ENCODE peak calls at places on chromosomes 12 and 14, in six cellular contexts. A, M, B, L, U and V are unnamed samples.

GRCh38 chr14:63467440-63468072 is 75.6 kb downstream of the PPP2R5E start:
- DNase-seq in A (no peak), M (no peak), B (no peak), L (no peak), U (no peak), V (no peak)

GRCh38 chr12:119804011-119804641 is 73.0 kb downstream of the CIT start:
- DNase-seq in A (no peak), M (peak; percentile 51), B (peak; percentile 48), L (peak; percentile 49), U (peak; percentile 90), V (peak; percentile 80)

GRCh38 chr14:92586001-92586947 is 72.7 kb downstream of the RIN3 start:
- DNase-seq in A (peak; percentile 68), M (no peak), B (no peak), L (no peak), U (peak; percentile 52), V (no peak)

GRCh38 chr14:93073833-93074769 is 41.6 kb downstream of the ITPK1 start:
- DNase-seq in A (no peak), M (no peak), B (no peak), L (no peak), U (no peak), V (no peak)

GRCh38 chr14:49863483-49864262 is 11.1 kb upstream of the NEMF start:
- DNase-seq in A (peak; percentile 21), M (peak; percentile 47), B (no peak), L (peak; percentile 37), U (peak; percentile 21), V (no peak)

GRCh38 chr12:71045781-71046180 is 112.0 kb downstream of the TSPAN8 start:
- DNase-seq in A (no peak), M (no peak), B (no peak), L (peak; percentile 44), U (no peak), V (no peak)

GRCh38 chr12:25253371-25254068 is 2.8 kb upstream of the KRAS start:
- DNase-seq in A (no peak), M (no peak), B (no peak), L (no peak), U (no peak), V (no peak)

GRCh38 chr14:31326111-31326510 is 94.2 kb downstream of the HEATR5A start:
- DNase-seq in A (peak; percentile 7), M (peak; percentile 54), B (no peak), L (no peak), U (no peak), V (no peak)

GRCh38 chr12:51887476-51888315 is at the start of gene ANKRD33:
- DNase-seq in A (no peak), M (peak; percentile 97), B (no peak), L (peak; percentile 52), U (peak; percentile 86), V (no peak)

GRCh38 chr12:121626853-121627623 is 708 bp downstream of the ORAI1 start:
- DNase-seq in A (peak; percentile 78), M (peak; percentile 54), B (no peak), L (peak; percentile 61), U (peak; percentile 78), V (peak; percentile 91)

GRCh38 chr14:70188608-70189540 is at the start of gene SLC8A3:
- DNase-seq in A (no peak), M (peak; percentile 91), B (peak; percentile 32), L (no peak), U (peak; percentile 55), V (peak; percentile 76)

GRCh38 chr12:116916122-116916521 is 5.4 kb downstream of the FBXW8 start:
- DNase-seq in A (no peak), M (no peak), B (no peak), L (peak; percentile 69), U (peak; percentile 50), V (no peak)

GRCh38 chr12:72564120-72564519 is 291.9 kb downstream of the TRHDE start:
- DNase-seq in A (no peak), M (no peak), B (no peak), L (no peak), U (no peak), V (no peak)

GRCh38 chr14:24108336-24108874 is 6.2 kb upstream of the DCAF11 start:
- DNase-seq in A (no peak), M (no peak), B (no peak), L (no peak), U (no peak), V (no peak)

GRCh38 chr12:13661005-13661887 is 320.2 kb downstream of the GRIN2B start:
- DNase-seq in A (no peak), M (peak; percentile 68), B (no peak), L (peak; percentile 74), U (peak; percentile 81), V (peak; percentile 15)